ENCODE peak calls at places on chromosomes 12 and 14, in seven cellular contexts. D is HCT116, Z is upper lobe of right lung, V is thyroid gland, P is transverse colon, F is fibroblast of lung, A is body of pancreas. N is an unnamed sample. For H3K36me3 and H3K4me1, the result is how much of the 10 kb centered on the place peaks cover.

GRCh38 chr12:11085419-11085818 is 6.7 kb downstream of the TAS2R43 start:
- DNase-seq in Z (no peak), P (no peak), D (no peak), A (no peak), V (no peak), F (no peak), N (no peak)

GRCh38 chr12:48482198-48482597 is at the start of gene C12orf54:
- DNase-seq in D (no peak), F (no peak), P (no peak), A (no peak), Z (no peak), V (no peak), N (no peak)

GRCh38 chr12:9669019-9669326 is 540 bp upstream of the CLEC2D start:
- DNase-seq in P (no peak), V (no peak), A (no peak), D (no peak), Z (no peak), F (no peak), N (no peak)

GRCh38 chr12:89311703-89312293 is 40.5 kb downstream of the DUSP6 start:
- DNase-seq in V (no peak), D (no peak), A (peak), Z (no peak), P (no peak), F (no peak), N (no peak)

GRCh38 chr14:76006253-76006652 is 20.7 kb downstream of the IFT43 start:
- DNase-seq in P (no peak), D (no peak), V (no peak), Z (no peak), F (no peak), A (no peak), N (no peak)

GRCh38 chr12:84348582-84348981 is 564.0 kb downstream of the SLC6A15 start:
- DNase-seq in P (no peak), A (no peak), V (no peak), D (no peak), F (no peak), Z (no peak), N (peak)

GRCh38 chr14:76104802-76105355 is 46.8 kb upstream of the GPATCH2L start:
- DNase-seq in A (no peak), D (no peak), P (no peak), Z (no peak), V (no peak), F (no peak), N (no peak)

GRCh38 chr12:102950107-102950949 is 7.1 kb upstream of the ASCL1 start:
- DNase-seq in A (peak), D (no peak), V (no peak), Z (no peak), P (no peak), F (no peak), N (peak)

DNA sequence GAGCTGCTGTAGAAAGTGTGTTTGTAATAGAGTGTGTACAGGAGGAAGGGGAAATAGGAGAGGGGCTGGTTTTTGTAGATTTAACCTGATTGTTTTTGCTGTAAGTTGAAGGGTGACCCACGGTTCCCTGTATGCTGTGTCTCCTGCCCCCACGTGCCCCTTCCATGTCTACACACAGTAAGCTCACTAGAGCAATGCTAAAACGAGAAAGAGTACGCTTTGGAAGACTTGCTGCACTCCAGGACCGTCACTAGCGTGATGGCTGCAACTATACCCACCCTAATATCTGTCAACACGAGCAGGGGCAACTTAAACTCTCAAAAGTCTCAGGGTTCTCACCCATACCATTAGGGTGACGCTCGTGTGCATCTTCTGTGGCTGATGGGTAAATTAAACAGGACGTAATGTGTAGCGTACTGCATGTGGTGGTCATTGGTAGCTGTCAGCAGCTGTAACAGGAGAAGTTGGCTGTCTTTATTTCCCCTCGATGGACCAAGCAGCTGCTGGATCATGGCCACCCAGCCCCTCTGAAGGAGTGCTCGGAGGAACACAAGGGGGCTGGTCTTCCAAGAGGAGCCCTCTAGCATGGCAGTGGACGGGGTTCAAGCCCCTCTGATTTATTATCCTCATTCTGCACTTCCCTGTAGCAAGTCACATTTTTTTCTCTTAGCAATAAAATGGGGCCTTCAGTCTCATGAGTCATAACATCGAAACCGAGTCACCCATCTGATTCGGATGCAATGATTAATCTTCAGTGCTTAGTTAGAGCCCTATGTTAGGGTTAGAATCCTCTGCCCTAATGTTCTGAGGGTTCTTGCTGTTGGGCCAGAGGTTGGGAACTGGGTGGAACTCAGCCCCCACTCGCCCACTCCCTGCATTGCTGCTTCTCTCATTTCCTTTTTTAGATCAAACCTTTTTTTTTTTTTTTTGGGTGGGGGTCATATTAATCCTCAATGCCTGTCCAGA is 14.0 kb downstream of the CCND2 start:
- DNase-seq in P (no peak), D (no peak), F (peak), A (no peak), Z (no peak), V (no peak), N (peak)
- H3K36me3 ChIP-seq in P (under half), D (under half), F (under half), A (under half), Z (half or more), V (half or more), N (half or more)

DNA sequence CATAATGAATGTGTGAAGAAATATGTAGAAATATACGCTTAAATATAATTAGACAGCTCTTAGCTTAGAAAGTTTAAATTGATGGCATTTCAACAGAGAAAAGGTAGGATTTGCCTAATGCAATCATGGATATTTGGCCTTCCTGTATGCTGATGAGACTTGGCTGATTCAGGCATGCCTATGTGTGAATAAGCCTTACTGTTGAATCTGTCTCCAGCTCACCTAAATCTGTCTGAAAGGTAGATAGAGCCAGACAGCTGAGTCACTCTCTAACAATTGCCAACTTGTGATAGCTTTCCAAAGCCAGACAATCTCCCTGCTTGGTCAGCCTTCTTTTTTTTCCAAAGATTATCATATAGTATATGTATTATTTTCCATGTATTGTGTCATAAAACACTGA is 92.8 kb upstream of the FLRT2 start:
- DNase-seq in A (peak), Z (no peak), F (no peak), V (no peak), P (no peak), D (no peak), N (no peak)
- H3K4me1 ChIP-seq in A (under half), Z (under half), F (under half), V (under half), P (under half), D (under half), N (under half)

GRCh38 chr14:68309631-68310030 is 483.2 kb downstream of the ZFP36L1 start:
- DNase-seq in V (no peak), P (no peak), A (no peak), Z (no peak), F (no peak), D (no peak), N (no peak)
- H3K27ac ChIP-seq in V (no peak), P (peak), A (no peak), Z (peak), F (no peak), D (no peak), N (no peak)

GRCh38 chr12:70637686-70638085 is 457 bp upstream of the PTPRB start:
- DNase-seq in D (no peak), V (no peak), F (no peak), P (no peak), Z (no peak), A (no peak), N (no peak)

GRCh38 chr12:70641691-70642090 is 4.5 kb upstream of the PTPRB start:
- DNase-seq in Z (no peak), P (no peak), A (no peak), F (no peak), V (no peak), D (no peak), N (no peak)

GRCh38 chr12:70638639-70639349 is 1.6 kb upstream of the PTPRB start:
- DNase-seq in V (no peak), D (no peak), Z (no peak), A (no peak), P (no peak), F (no peak), N (no peak)

GRCh38 chr12:70640901-70641300 is 3.7 kb upstream of the PTPRB start:
- DNase-seq in A (no peak), P (no peak), D (no peak), V (no peak), F (no peak), Z (no peak), N (no peak)

DNA sequence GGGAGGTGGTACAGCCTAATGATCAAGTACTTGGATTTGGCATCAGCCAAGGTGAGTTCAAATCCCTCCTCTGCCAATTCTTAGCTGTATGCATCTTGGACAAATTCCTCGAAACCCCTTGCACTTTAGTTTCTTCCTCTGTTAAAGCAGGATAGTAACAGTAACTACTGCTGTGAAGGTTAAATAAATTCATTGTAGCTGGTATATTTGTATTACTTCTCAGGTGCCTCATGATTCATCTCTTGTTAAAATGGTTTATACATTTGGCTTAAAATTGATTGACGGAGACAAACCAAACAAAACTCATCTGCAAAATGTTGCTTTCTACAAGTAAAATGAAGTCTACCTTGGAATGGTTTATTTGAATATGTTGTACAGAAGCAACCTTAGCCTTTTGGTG is 2.3 kb upstream of the PTPRB start:
- DNase-seq in V (no peak), Z (no peak), F (no peak), A (no peak), P (no peak), D (no peak), N (no peak)
- H3K36me3 ChIP-seq in V (under half), Z (under half), F (under half), A (under half), P (under half), D (under half), N (under half)

GRCh38 chr12:3182426-3182825 is 105.2 kb downstream of the TSPAN9 start:
- DNase-seq in F (no peak), V (no peak), P (no peak), D (no peak), A (no peak), Z (no peak), N (no peak)

GRCh38 chr12:3187846-3188755 is 110.9 kb downstream of the TSPAN9 start:
- DNase-seq in A (no peak), P (no peak), F (no peak), D (no peak), Z (no peak), V (no peak), N (no peak)

GRCh38 chr12:3186546-3187237 is 109.5 kb downstream of the TSPAN9 start:
- DNase-seq in D (no peak), Z (no peak), P (no peak), V (peak), F (no peak), A (no peak), N (no peak)

GRCh38 chr12:3184485-3184884 is 107.3 kb downstream of the TSPAN9 start:
- DNase-seq in P (no peak), D (no peak), V (no peak), F (no peak), Z (no peak), A (no peak), N (peak)

GRCh38 chr12:3185260-3185870 is 108.2 kb downstream of the TSPAN9 start:
- DNase-seq in A (no peak), F (no peak), P (no peak), Z (no peak), V (no peak), D (no peak), N (peak)
- H3K4me1 ChIP-seq in A (under half), F (under half), P (under half), Z (under half), V (under half), D (under half), N (under half)

DNA sequence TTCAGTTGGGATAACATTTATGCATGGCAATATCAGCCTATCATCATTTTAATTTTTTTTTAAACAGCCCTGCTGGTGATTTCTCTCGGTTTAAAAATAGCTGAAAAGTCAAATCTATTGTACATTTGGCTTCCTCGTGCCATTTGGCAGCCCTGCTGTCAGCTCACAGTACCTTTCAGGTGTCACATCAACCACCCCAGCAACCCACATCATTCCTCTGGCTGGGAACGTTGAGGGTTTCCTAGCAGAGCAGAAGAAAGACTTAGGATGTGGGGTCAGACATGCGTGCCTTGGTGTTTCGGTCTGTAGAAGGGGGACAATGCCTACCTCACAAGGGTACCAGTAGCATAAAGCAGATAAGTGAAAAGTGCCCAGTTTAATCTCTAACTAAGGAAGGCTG is 15.8 kb downstream of the PEBP1 start:
- DNase-seq in Z (no peak), D (no peak), V (no peak), F (no peak), A (no peak), P (no peak), N (no peak)
- H3K27ac ChIP-seq in Z (no peak), D (no peak), V (no peak), F (no peak), A (no peak), P (no peak), N (no peak)

DNA sequence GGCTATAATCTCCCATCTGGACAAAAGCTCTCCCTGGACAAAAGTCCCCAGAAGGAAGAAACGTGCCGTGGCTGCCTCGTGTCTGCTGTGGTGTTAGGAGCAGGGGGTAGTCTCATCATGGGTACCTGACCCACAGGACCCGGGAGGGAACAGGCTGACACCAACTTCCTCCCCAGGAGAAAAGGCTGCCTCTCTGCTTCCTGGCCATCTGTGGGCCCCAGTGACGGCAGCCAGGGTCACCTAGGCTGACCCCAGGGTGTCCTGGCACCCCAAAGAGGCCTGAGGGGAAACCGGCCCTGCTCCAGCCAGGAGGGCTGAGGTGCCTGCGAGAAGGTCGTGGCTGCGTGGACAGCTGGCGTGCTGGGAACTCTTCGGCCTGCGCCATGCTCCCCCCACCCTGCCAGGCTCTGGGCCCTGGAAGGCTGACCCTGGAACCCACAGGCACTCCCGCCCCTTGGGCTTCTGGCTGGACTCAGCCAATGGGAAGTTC is 133.9 kb downstream of the RFLNA start:
- DNase-seq in D (no peak), P (no peak), A (no peak), F (peak), Z (no peak), V (no peak), N (no peak)
- H3K36me3 ChIP-seq in D (under half), P (under half), A (under half), F (under half), Z (under half), V (under half), N (under half)

GRCh38 chr14:94284221-94284620 is 8.8 kb downstream of the SERPINA10 start:
- DNase-seq in P (no peak), V (no peak), Z (no peak), D (no peak), A (no peak), F (no peak), N (no peak)

GRCh38 chr14:94282991-94283723 is 9.9 kb downstream of the SERPINA10 start:
- DNase-seq in A (no peak), P (no peak), F (no peak), Z (no peak), D (no peak), V (no peak), N (no peak)

DNA sequence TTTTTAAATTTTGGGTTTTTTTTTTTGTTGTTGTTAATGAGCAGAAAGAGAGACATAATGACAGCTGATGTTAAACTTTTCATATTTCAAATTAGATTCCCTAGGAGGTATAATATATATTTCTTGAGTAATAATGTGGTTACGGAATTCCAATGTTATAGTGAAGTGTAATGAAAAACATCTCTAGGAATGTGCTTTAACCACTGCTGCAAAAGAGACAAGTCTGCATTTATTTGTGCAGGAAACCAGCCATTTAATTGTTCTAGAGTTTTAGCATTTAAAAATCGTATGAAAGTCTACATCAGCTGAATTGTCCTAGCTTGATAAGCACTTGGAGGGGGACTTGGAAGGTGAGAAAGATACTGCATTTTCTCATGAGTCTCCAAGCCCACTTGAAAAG is 14.3 kb downstream of the SERPINA10 start:
- DNase-seq in F (no peak), A (no peak), V (no peak), P (no peak), Z (no peak), D (no peak), N (no peak)
- H3K4me1 ChIP-seq in F (under half), A (under half), V (under half), P (under half), Z (under half), D (under half), N (under half)

GRCh38 chr14:85934886-85935254 is 404.9 kb downstream of the FLRT2 start:
- DNase-seq in F (peak), V (no peak), D (no peak), A (no peak), P (no peak), Z (no peak), N (no peak)
- H3K27ac ChIP-seq in F (no peak), V (peak), D (no peak), A (no peak), P (peak), Z (peak), N (no peak)

GRCh38 chr12:122864894-122865253 is 29.6 kb downstream of the HIP1R start:
- DNase-seq in P (no peak), A (no peak), V (no peak), Z (peak), D (no peak), F (no peak), N (no peak)
- H3K36me3 ChIP-seq in P (under half), A (under half), V (under half), Z (half or more), D (under half), F (under half), N (under half)